ENCODE peak calls at places on chromosomes 2 and 18, in four cellular contexts. F is GF-D8, P is kidney tubule cell, M is T47D. A is an unnamed sample.

GRCh38 chr2:149741646-149742045 is 154.1 kb upstream of the MMADHC start:
- DNase-seq in M (no peak), P (peak), F (no peak), A (no peak)

GRCh38 chr2:71749671-71750101 is 296.3 kb downstream of the DYSF start:
- DNase-seq in M (no peak), F (no peak), P (peak), A (no peak)

GRCh38 chr2:169073972-169074751 is 4.8 kb downstream of the DHRS9 start:
- DNase-seq in M (no peak), P (peak), F (no peak), A (no peak)

GRCh38 chr2:193883820-193884219 is 1689.1 kb upstream of the TMEFF2 start:
- DNase-seq in F (no peak), P (no peak), M (no peak), A (no peak)

GRCh38 chr2:190136259-190136658 is 73.7 kb upstream of the MSTN start:
- DNase-seq in M (no peak), F (no peak), P (peak), A (no peak)

GRCh38 chr18:44700652-44701051 is 20.0 kb downstream of the SETBP1 start:
- DNase-seq in M (no peak), F (no peak), P (peak), A (no peak)

GRCh38 chr2:200575957-200576356 is 9.9 kb upstream of the AOX1 start:
- DNase-seq in M (peak), P (no peak), F (no peak), A (no peak)

GRCh38 chr2:240396623-240397541 is 38.6 kb upstream of the GPC1 start:
- DNase-seq in F (no peak), M (no peak), P (no peak), A (no peak)

GRCh38 chr2:172361360-172361759 is 66.0 kb upstream of the ITGA6 start:
- DNase-seq in F (no peak), P (no peak), M (no peak), A (no peak)

GRCh38 chr2:190846746-190847145 is 33.9 kb upstream of the GLS start:
- DNase-seq in F (no peak), M (no peak), P (peak), A (no peak)

GRCh38 chr2:179745615-179746263 is 115.7 kb downstream of the ZNF385B start:
- DNase-seq in F (no peak), P (no peak), M (no peak), A (no peak)